ENCODE peak calls at places on chromosome 6, in six cellular contexts. M is cardiac muscle cell; Y is neural progenitor cell; O is germinal center; W is activated CD4-positive, CD25-positive, alpha-beta regulatory T cell; I is SHP77. G is an unnamed sample.

GRCh38 chr6:75504902-75505233 is 11.3 kb upstream of the FILIP1 start:
- DNase-seq in Y (no peak), W (no peak), O (no peak), M (no peak), I (no peak), G (no peak)

GRCh38 chr6:139161817-139162284 is 27.0 kb downstream of the HECA start:
- DNase-seq in M (no peak), Y (no peak), O (peak), I (no peak), W (no peak), G (no peak)

GRCh38 chr6:26305097-26305841 is 59.7 kb upstream of the BTN3A2 start:
- DNase-seq in I (peak), W (peak), Y (peak), O (peak), M (peak), G (no peak)

GRCh38 chr6:56890683-56891429 is 64.1 kb upstream of the BEND6 start:
- DNase-seq in Y (no peak), I (no peak), W (no peak), O (no peak), M (no peak), G (no peak)

GRCh38 chr6:52362443-52363221 is 681 bp downstream of the PAQR8 start:
- DNase-seq in M (peak), O (peak), Y (peak), I (peak), W (peak), G (peak)

GRCh38 chr6:45845546-45845945 is 170.1 kb downstream of the CLIC5 start:
- DNase-seq in Y (no peak), M (no peak), I (no peak), W (no peak), O (no peak), G (no peak)

GRCh38 chr6:166751051-166751595 is 124.1 kb upstream of the RPS6KA2 start:
- DNase-seq in M (peak), O (peak), Y (peak), I (no peak), W (no peak), G (no peak)

GRCh38 chr6:111566222-111566717 is 39.4 kb downstream of the TRAF3IP2 start:
- DNase-seq in M (no peak), I (no peak), O (no peak), W (no peak), Y (no peak), G (no peak)

GRCh38 chr6:43093361-43094289 is 17.5 kb downstream of the PTK7 start:
- DNase-seq in Y (no peak), O (no peak), W (no peak), M (no peak), I (no peak), G (no peak)

GRCh38 chr6:88870728-88871330 is 92.6 kb downstream of the RNGTT start:
- DNase-seq in W (peak), M (peak), O (peak), I (peak), Y (peak), G (no peak)

GRCh38 chr6:37671061-37671460 is 26.6 kb downstream of the MDGA1 start:
- DNase-seq in I (no peak), M (no peak), W (no peak), Y (no peak), O (no peak), G (no peak)

GRCh38 chr6:111012143-111012452 is 30.3 kb downstream of the RPF2 start:
- DNase-seq in W (no peak), Y (no peak), M (no peak), I (no peak), O (no peak), G (no peak)

GRCh38 chr6:91358986-91359385 is 772.1 kb upstream of the MAP3K7 start:
- DNase-seq in W (no peak), Y (no peak), M (no peak), I (no peak), O (no peak), G (no peak)

GRCh38 chr6:106473807-106474206 is 113.3 kb downstream of the CRYBG1 start:
- DNase-seq in Y (no peak), W (no peak), O (no peak), I (no peak), M (no peak), G (no peak)

GRCh38 chr6:94045473-94045872 is 626.1 kb upstream of the EPHA7 start:
- DNase-seq in M (no peak), I (peak), W (no peak), O (no peak), Y (peak), G (no peak)

GRCh38 chr6:118967239-118967638 is 32.3 kb upstream of the MCM9 start:
- DNase-seq in Y (no peak), I (no peak), M (no peak), W (no peak), O (no peak), G (no peak)

GRCh38 chr6:16168858-16169257 is 40.0 kb downstream of the MYLIP start:
- DNase-seq in Y (peak), W (no peak), I (peak), M (peak), O (no peak), G (no peak)